ENCODE peak calls at places on chromosomes 1 and 21, in eight cellular contexts. M is nephron progenitor cell; B is ovary; H is pancreas; Z is GM13976; P is adrenal gland; G is B cell; K is CD4-positive, alpha-beta T cell. F is an unnamed sample.

GRCh38 chr1:160030657-160031367 is 978 bp downstream of the PIGM start:
- DNase-seq in M (no peak), B (no peak), H (no peak), Z (peak), P (peak), G (no peak), K (no peak), F (no peak)

GRCh38 chr21:30577766-30578165 is 12.4 kb downstream of the KRTAP22-2 start:
- DNase-seq in M (no peak), B (no peak), H (no peak), Z (no peak), P (no peak), G (no peak), K (no peak), F (no peak)

GRCh38 chr1:203186446-203187305 is at the start of gene CHI3L1:
- DNase-seq in M (no peak), B (peak), H (peak), Z (no peak), P (peak), G (no peak), K (no peak), F (no peak)

GRCh38 chr1:163668472-163668871 is 346.7 kb downstream of the NUF2 start:
- DNase-seq in M (no peak), B (no peak), H (no peak), Z (no peak), P (no peak), G (no peak), K (no peak), F (no peak)

GRCh38 chr1:220339581-220339980 is 67.3 kb upstream of the RAB3GAP2 start:
- DNase-seq in M (no peak), B (no peak), H (no peak), Z (no peak), P (no peak), G (no peak), K (no peak), F (no peak)

GRCh38 chr1:6093061-6093460 is 47.4 kb downstream of the KCNAB2 start:
- DNase-seq in M (no peak), B (no peak), H (no peak), Z (no peak), P (no peak), G (no peak), K (no peak), F (no peak)

GRCh38 chr1:184866991-184867788 is 107.1 kb downstream of the NIBAN1 start:
- DNase-seq in M (no peak), B (no peak), H (no peak), Z (peak), P (no peak), G (peak), K (peak), F (no peak)

GRCh38 chr1:110312188-110313121 is 26.7 kb upstream of the RBM15 start:
- DNase-seq in M (peak), B (peak), H (peak), Z (peak), P (peak), G (peak), K (peak), F (peak)

GRCh38 chr21:33421713-33422393 is 18.6 kb downstream of the IFNGR2 start:
- DNase-seq in M (no peak), B (no peak), H (no peak), Z (no peak), P (no peak), G (no peak), K (no peak), F (no peak)

GRCh38 chr1:24373044-24373443 is 40.5 kb downstream of the STPG1 start:
- DNase-seq in M (no peak), B (no peak), H (no peak), Z (peak), P (no peak), G (peak), K (no peak), F (no peak)

GRCh38 chr1:206753141-206753540 is 17.4 kb upstream of the IL19 start:
- DNase-seq in M (no peak), B (no peak), H (no peak), Z (no peak), P (no peak), G (no peak), K (no peak), F (no peak)

GRCh38 chr1:96979287-96979686 is 257.7 kb downstream of the PTBP2 start:
- DNase-seq in M (no peak), B (no peak), H (no peak), Z (no peak), P (no peak), G (no peak), K (no peak), F (no peak)

GRCh38 chr1:211788626-211789025 is 41.9 kb downstream of the LPGAT1 start:
- DNase-seq in M (no peak), B (no peak), H (no peak), Z (no peak), P (no peak), G (no peak), K (no peak), F (no peak)

GRCh38 chr1:174746024-174746808 is 253.5 kb upstream of the CACYBP start:
- DNase-seq in M (no peak), B (no peak), H (no peak), Z (no peak), P (no peak), G (no peak), K (no peak), F (no peak)

GRCh38 chr1:174744886-174745285 is 254.9 kb upstream of the CACYBP start:
- DNase-seq in M (no peak), B (no peak), H (no peak), Z (no peak), P (no peak), G (no peak), K (no peak), F (no peak)

GRCh38 chr1:174748603-174749002 is 251.1 kb upstream of the CACYBP start:
- DNase-seq in M (no peak), B (no peak), H (no peak), Z (no peak), P (no peak), G (no peak), K (no peak), F (no peak)

GRCh38 chr1:174743654-174744561 is 255.8 kb upstream of the CACYBP start:
- DNase-seq in M (no peak), B (no peak), H (no peak), Z (peak), P (no peak), G (peak), K (no peak), F (no peak)

DNA sequence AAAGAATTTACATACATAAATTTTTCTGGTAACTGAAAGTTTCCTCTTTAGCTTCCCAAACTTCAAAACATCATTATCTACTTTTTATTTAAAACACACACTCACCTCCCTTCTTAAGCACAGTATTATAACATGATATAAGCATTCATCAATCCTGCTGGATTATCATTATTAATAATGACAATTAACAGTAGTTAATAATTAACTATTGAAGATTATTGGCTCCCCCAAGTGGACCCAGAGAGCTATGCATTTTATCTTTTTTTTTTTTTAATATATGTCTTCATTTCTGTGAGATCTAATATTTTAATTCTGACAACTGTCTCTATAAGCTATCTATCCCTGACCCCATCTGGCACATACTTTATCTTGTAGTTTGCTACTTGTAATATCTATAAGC is 252.1 kb upstream of the CACYBP start:
- DNase-seq in M (no peak), B (no peak), H (no peak), Z (no peak), P (no peak), G (no peak), K (no peak), F (no peak)
- TF ChIP-seq CTCF in M (no peak), B (no peak), H (no peak), Z (no peak), P (no peak), G (peak), K (no peak), F (no peak)

DNA sequence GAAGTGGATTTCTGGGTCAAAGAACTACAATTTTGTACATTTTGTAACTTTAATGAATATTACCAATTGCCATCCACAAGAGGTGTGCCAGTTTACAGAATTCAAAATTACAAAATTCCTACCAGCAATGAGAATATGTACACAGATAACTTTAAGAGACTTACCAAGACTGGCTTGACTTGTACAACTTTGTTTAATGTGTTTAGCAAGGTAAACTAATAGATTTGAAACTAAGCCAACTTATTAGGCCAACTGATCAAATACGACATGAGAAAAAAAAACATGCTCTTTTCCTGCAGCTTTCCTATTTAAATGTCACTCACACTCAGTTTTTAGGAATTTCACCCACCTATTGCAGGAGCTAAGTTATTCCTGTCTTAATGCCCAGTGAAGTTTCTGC is 11.4 kb downstream of the EXOC8 start:
- DNase-seq in M (no peak), B (no peak), H (no peak), Z (no peak), P (no peak), G (no peak), K (no peak), F (no peak)
- TF ChIP-seq CTCF in M (no peak), B (no peak), H (no peak), Z (no peak), P (no peak), G (no peak), K (no peak), F (no peak)

DNA sequence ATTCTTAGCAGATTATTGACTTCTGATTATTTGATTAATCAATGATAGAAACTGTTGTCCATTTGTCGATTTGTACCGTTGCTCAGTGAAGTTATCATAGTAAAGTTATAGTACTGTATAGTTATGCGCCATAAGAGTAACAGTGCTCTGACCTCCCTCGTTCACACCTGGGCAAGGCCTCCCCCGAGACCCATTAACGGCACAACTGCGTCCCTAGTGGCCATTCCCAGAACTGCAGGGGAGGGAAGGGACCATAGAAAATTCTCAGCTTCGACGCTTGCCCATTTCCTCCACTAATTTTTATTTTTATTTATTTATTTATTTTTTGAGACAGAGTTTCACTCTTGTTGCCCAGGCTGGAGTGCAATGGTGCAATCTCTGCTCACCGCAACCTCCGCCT is 334.4 kb downstream of the DSCAM start:
- DNase-seq in M (peak), B (no peak), H (no peak), Z (no peak), P (no peak), G (no peak), K (no peak), F (no peak)
- TF ChIP-seq CTCF in M (peak), B (no peak), H (peak), Z (peak), P (no peak), G (peak), K (peak), F (peak)

DNA sequence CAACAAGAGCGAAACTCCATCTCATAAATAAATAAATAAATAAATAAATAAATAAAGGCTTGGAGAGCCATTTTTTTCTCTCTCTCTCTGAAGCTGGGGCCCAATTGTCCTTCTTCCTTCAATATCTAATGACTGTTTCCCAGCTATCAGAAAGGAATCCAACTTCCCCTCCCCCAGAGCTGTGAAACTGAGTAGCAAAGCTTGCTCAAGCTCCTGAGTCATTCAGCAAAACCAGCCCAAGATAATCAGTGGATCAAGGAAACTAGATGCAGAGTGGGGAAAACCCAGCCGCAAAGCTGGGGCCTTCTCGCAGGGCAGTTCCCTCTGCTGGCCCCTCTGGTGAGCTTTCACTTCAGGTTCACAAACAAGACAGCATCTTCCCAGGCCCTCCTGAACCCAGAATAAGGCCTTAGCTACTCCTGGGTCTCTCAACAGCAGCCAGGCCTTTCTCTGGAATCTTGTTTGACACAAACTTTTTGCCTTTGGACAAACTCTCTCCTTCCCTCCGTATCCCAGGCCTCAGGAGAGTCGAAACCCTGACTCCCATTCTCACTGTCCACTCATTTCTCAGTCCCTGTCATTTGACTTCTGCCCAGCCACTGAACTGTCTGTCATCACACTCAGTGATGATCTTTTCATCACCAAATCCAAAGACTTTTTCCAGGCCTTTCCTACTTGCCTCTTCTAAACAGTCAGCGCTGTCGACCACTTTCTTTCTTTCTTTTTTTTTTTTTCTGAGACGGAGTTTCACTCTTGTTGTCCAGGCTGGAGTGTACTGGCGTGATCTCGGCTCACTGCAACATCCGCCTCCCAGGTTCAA is 18.0 kb upstream of the PTP4A2 start:
- DNase-seq in M (no peak), B (peak), H (peak), Z (peak), P (peak), G (peak), K (peak), F (peak)
- TF ChIP-seq CTCF in M (no peak), B (no peak), H (no peak), Z (peak), P (no peak), G (peak), K (no peak), F (no peak)

GRCh38 chr1:202002447-202002846 is 7.9 kb upstream of the ELF3 start:
- DNase-seq in M (no peak), B (no peak), H (no peak), Z (no peak), P (no peak), G (no peak), K (no peak), F (no peak)
- TF ChIP-seq CTCF in M (no peak), B (no peak), H (no peak), Z (no peak), P (no peak), G (no peak), K (no peak), F (no peak)

GRCh38 chr1:14924455-14925325 is 228.9 kb upstream of the TMEM51 start:
- DNase-seq in M (peak), B (peak), H (peak), Z (peak), P (peak), G (peak), K (no peak), F (no peak)
- TF ChIP-seq CTCF in M (no peak), B (no peak), H (no peak), Z (no peak), P (no peak), G (no peak), K (no peak), F (no peak)

GRCh38 chr1:157154940-157155514 is 16.8 kb upstream of the ETV3 start:
- DNase-seq in M (no peak), B (peak), H (peak), Z (no peak), P (peak), G (no peak), K (no peak), F (no peak)
- TF ChIP-seq CTCF in M (no peak), B (no peak), H (no peak), Z (no peak), P (no peak), G (no peak), K (no peak), F (no peak)

DNA sequence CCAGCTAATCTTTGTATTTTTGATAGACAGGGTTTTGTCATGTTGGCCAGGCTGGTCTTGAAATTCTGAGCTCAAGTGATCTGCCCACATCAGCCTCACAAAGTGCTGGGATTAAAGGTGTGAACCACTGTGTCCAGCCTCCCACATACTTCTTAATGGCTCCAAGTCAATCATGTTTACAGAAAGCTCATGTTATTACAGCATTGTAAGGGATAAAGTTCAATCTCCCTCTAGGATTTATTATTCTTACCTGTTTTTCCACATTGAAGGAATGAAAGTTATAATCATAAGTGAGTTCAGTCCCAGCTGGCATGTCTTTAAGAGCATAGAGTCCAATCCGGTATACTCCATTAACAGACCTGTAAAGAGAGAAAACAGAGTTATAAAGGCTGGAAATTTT is 39.4 kb downstream of the RUSC1 start:
- DNase-seq in M (no peak), B (no peak), H (no peak), Z (no peak), P (no peak), G (no peak), K (no peak), F (no peak)
- TF ChIP-seq CTCF in M (no peak), B (no peak), H (no peak), Z (no peak), P (no peak), G (no peak), K (no peak), F (no peak)

GRCh38 chr1:200263203-200263602 is 146.6 kb downstream of the ZNF281 start:
- DNase-seq in M (no peak), B (no peak), H (no peak), Z (no peak), P (no peak), G (no peak), K (no peak), F (no peak)

GRCh38 chr1:200258447-200259375 is 151.1 kb downstream of the ZNF281 start:
- DNase-seq in M (no peak), B (no peak), H (no peak), Z (peak), P (no peak), G (peak), K (no peak), F (no peak)

GRCh38 chr1:200260587-200261335 is 149.1 kb downstream of the ZNF281 start:
- DNase-seq in M (no peak), B (no peak), H (no peak), Z (no peak), P (no peak), G (no peak), K (no peak), F (no peak)

GRCh38 chr1:200266871-200267270 is 143.0 kb downstream of the ZNF281 start:
- DNase-seq in M (no peak), B (no peak), H (no peak), Z (no peak), P (no peak), G (no peak), K (no peak), F (no peak)

DNA sequence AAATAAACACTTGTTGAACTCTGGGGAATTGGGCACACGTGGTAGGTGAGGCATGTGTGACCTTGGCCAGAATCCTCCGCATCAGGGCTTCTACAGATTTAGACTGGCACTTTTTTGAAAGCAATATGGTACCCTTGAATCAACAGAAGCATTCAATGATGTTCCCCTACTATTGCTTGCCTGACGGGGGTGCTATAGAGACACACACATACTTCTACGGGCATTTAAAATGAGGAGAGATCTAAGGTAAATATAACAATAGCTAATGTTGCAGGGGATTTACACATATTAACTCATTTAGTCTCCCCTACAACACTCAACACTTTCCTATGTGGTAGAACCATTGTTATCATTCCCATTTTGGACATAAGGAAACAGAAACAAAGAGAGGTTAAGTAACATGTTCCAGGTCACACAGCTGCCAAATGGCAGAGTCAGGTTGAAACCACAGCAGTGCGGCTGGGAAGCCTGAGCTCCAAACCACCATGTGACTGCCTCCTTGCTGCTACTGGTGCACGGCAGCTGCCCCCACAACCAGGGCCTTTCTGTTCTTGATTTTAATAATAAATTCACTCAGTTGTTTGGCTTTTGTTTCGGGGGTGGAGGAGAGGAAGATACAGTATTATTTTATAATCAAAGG is 147.4 kb downstream of the ZNF281 start:
- DNase-seq in M (no peak), B (no peak), H (no peak), Z (peak), P (no peak), G (no peak), K (no peak), F (no peak)
- TF ChIP-seq CTCF in M (no peak), B (no peak), H (no peak), Z (no peak), P (no peak), G (no peak), K (no peak), F (no peak)